ENCODE peak calls at places on chromosomes 4 and X, in four cellular contexts. One of them, this sample, is unnamed.

GRCh38 chrX:20479896-20480295 is 213.2 kb upstream of the RPS6KA3 start:
- DNase-seq in stomach: no peak
- DNase-seq in transverse colon: no peak
- DNase-seq in spleen: no peak
- DNase-seq in this sample: no peak

GRCh38 chr4:120753854-120754253 is 168.7 kb downstream of the PRDM5 start:
- DNase-seq in stomach: no peak
- DNase-seq in spleen: no peak
- DNase-seq in transverse colon: no peak
- DNase-seq in this sample: no peak

GRCh38 chr4:150699599-150699998 is 117.6 kb downstream of the MAB21L2 start:
- DNase-seq in spleen: no peak
- DNase-seq in stomach: no peak
- DNase-seq in transverse colon: no peak
- DNase-seq in this sample: no peak

GRCh38 chr4:169024762-169025161 is 14.7 kb upstream of the CBR4 start:
- DNase-seq in stomach: no peak
- DNase-seq in spleen: no peak
- DNase-seq in transverse colon: no peak
- DNase-seq in this sample: peak

GRCh38 chr4:823761-824460 is 2.0 kb downstream of the CPLX1 start:
- DNase-seq in transverse colon: no peak
- DNase-seq in spleen: peak
- DNase-seq in stomach: no peak
- DNase-seq in this sample: peak

GRCh38 chr4:10704050-10704810 is 19.7 kb upstream of the CLNK start:
- DNase-seq in stomach: no peak
- DNase-seq in spleen: no peak
- DNase-seq in transverse colon: no peak
- DNase-seq in this sample: no peak

GRCh38 chr4:26753642-26754041 is 107.0 kb upstream of the STIM2 start:
- DNase-seq in stomach: no peak
- DNase-seq in transverse colon: no peak
- DNase-seq in spleen: no peak
- DNase-seq in this sample: no peak

GRCh38 chr4:185127021-185127925 is 15.8 kb upstream of the SLC25A4 start:
- DNase-seq in transverse colon: no peak
- DNase-seq in spleen: no peak
- DNase-seq in stomach: no peak
- DNase-seq in this sample: peak

GRCh38 chrX:135975421-135975820 is 1.6 kb upstream of the MMGT1 start:
- DNase-seq in spleen: no peak
- DNase-seq in transverse colon: no peak
- DNase-seq in stomach: no peak
- DNase-seq in this sample: no peak

GRCh38 chrX:135977611-135978010 is 3.8 kb upstream of the MMGT1 start:
- DNase-seq in transverse colon: no peak
- DNase-seq in stomach: no peak
- DNase-seq in spleen: no peak
- DNase-seq in this sample: no peak

GRCh38 chrX:135974279-135974856 is 580 bp upstream of the MMGT1 start:
- DNase-seq in stomach: peak
- DNase-seq in spleen: peak
- DNase-seq in transverse colon: peak
- DNase-seq in this sample: peak

GRCh38 chrX:135973025-135973547 is 702 bp downstream of the MMGT1 start:
- DNase-seq in transverse colon: peak
- DNase-seq in stomach: no peak
- DNase-seq in spleen: no peak
- DNase-seq in this sample: peak

GRCh38 chrX:135973548-135974278 is at the start of gene MMGT1:
- DNase-seq in stomach: peak
- DNase-seq in transverse colon: peak
- DNase-seq in spleen: peak
- DNase-seq in this sample: peak
- TF ChIP-seq POLR2AphosphoS5 in stomach: peak
- TF ChIP-seq POLR2AphosphoS5 in transverse colon: peak
- TF ChIP-seq POLR2AphosphoS5 in spleen: peak
- TF ChIP-seq POLR2AphosphoS5 in this sample: peak

GRCh38 chr4:77127837-77128621 is 29.0 kb upstream of the CCNG2 start:
- DNase-seq in transverse colon: no peak
- DNase-seq in spleen: no peak
- DNase-seq in stomach: no peak
- DNase-seq in this sample: no peak
- H3K4me3 ChIP-seq in transverse colon: no peak
- H3K4me3 ChIP-seq in spleen: no peak
- H3K4me3 ChIP-seq in stomach: no peak
- H3K4me3 ChIP-seq in this sample: no peak

GRCh38 chrX:101787934-101788333 is 128.3 kb upstream of the ARMCX2 start:
- DNase-seq in transverse colon: no peak
- DNase-seq in spleen: no peak
- DNase-seq in stomach: no peak
- DNase-seq in this sample: peak
- TF ChIP-seq POLR2AphosphoS5 in transverse colon: no peak
- TF ChIP-seq POLR2AphosphoS5 in spleen: no peak
- TF ChIP-seq POLR2AphosphoS5 in stomach: no peak
- TF ChIP-seq POLR2AphosphoS5 in this sample: no peak

DNA sequence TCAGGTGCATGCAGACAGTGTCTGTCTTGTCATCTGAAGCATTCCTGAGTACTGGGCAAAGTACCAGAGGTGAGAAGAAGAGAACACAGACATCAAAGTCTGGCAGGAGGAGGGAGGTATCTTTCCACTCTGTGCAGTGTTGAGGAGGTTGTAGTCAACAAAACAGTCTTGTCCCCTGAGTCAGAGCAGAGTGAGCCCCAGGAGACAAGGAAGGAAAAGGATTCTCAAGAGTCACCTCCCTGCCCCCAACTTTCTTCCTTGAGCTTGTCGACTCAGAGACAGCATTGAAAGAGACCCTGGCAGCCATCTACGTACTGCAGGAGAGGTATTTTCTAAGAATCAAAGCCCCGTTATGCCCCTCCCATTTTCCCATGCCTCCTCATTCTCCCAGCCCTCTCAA is 4.4 kb upstream of the SRPX start:
- DNase-seq in transverse colon: no peak
- DNase-seq in spleen: no peak
- DNase-seq in stomach: no peak
- DNase-seq in this sample: peak
- H3K4me3 ChIP-seq in transverse colon: no peak
- H3K4me3 ChIP-seq in spleen: no peak
- H3K4me3 ChIP-seq in stomach: no peak
- H3K4me3 ChIP-seq in this sample: no peak

DNA sequence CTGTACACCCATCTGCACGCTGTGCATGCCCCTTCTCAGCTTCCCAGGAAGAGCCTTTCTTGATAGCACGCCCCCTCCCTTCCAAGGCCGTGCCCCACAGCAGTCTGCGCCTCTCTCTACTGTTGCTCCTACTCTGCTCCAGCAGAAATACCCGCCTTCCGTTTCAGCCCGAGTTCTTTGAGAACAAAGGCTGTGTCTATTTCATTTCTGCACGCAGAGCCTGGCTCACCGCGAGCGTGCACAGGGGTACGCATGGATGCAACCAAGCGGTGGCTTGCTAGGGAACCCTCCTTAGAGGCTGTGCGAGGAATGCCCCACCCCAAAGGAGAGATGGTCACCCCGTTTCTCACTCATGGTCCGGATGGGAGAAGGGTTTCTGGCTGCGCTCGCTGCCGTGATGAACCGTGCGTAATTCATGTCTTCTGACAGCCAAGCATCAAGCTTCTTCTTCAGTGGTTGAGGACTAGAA is 448 bp downstream of the AADAT start:
- DNase-seq in transverse colon: peak
- DNase-seq in stomach: no peak
- DNase-seq in spleen: no peak
- DNase-seq in this sample: peak
- TF ChIP-seq POLR2AphosphoS5 in transverse colon: no peak
- TF ChIP-seq POLR2AphosphoS5 in stomach: no peak
- TF ChIP-seq POLR2AphosphoS5 in spleen: no peak
- TF ChIP-seq POLR2AphosphoS5 in this sample: peak

GRCh38 chrX:154721155-154721554 is 29.7 kb downstream of the GAB3 start:
- DNase-seq in stomach: no peak
- DNase-seq in spleen: no peak
- DNase-seq in transverse colon: no peak
- DNase-seq in this sample: no peak

GRCh38 chrX:154719132-154719675 is 31.7 kb downstream of the GAB3 start:
- DNase-seq in spleen: no peak
- DNase-seq in transverse colon: no peak
- DNase-seq in stomach: no peak
- DNase-seq in this sample: no peak

GRCh38 chrX:154720067-154720466 is 30.8 kb downstream of the GAB3 start:
- DNase-seq in stomach: no peak
- DNase-seq in spleen: no peak
- DNase-seq in transverse colon: no peak
- DNase-seq in this sample: no peak

GRCh38 chrX:154717824-154718223 is 33.1 kb downstream of the GAB3 start:
- DNase-seq in stomach: no peak
- DNase-seq in transverse colon: peak
- DNase-seq in spleen: no peak
- DNase-seq in this sample: no peak

DNA sequence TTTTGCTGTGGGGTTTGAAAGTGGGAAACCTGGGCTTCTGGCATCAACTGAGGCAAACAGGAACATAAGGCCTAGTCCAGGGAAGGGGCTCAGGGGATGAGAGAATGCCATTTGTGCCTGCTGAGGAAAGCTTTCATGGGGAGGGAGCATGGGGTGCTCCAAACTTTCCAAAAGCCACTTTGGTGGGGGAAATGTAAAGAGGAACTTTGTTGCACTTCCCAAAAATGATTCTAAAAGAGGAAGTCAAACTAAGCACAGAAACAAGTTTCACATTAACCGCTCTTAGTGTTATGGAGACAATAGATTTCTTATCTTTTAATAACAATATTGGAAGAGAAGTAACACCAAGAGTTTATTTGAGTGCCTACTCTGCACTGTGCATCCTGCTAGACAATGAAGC is 32.3 kb downstream of the GAB3 start:
- DNase-seq in spleen: no peak
- DNase-seq in transverse colon: no peak
- DNase-seq in stomach: no peak
- DNase-seq in this sample: no peak
- H3K4me3 ChIP-seq in spleen: no peak
- H3K4me3 ChIP-seq in transverse colon: no peak
- H3K4me3 ChIP-seq in stomach: no peak
- H3K4me3 ChIP-seq in this sample: no peak